ENCODE peak calls at places on chromosome 22, in nine cellular contexts. V is left ventricle myocardium inferior, D is nephron progenitor cell, N is glutamatergic neuron, B is ovary, E is astrocyte of the spinal cord, G is choroid plexus epithelial cell, T is MCF 10A, C is fibroblast of the aortic adventitia. I is an unnamed sample.

GRCh38 chr22:17974087-17974486 is 50.3 kb downstream of the MICAL3 start:
- DNase-seq in V (no peak), D (no peak), N (no peak), B (no peak), E (no peak), G (peak; percentile 49), T (peak; percentile 46), C (no peak), I (no peak)

GRCh38 chr22:46084943-46085830 is 65.1 kb upstream of the PPARA start:
- DNase-seq in V (peak; percentile 90), D (no peak), N (peak; percentile 10), B (no peak), E (peak; percentile 77), G (no peak), T (peak; percentile 92), C (peak; percentile 92), I (no peak)

GRCh38 chr22:26602127-26602526 is 12.2 kb upstream of the TPST2 start:
- DNase-seq in V (no peak), D (no peak), N (no peak), B (no peak), E (no peak), G (no peak), T (no peak), C (no peak), I (no peak)

GRCh38 chr22:26777402-26777801 is 120.0 kb downstream of the MIAT start:
- DNase-seq in V (no peak), D (no peak), N (no peak), B (no peak), E (no peak), G (no peak), T (no peak), C (peak; percentile 60), I (peak; percentile 89)

GRCh38 chr22:45678961-45679912 is 7.6 kb downstream of the ATXN10 start:
- DNase-seq in V (no peak), D (no peak), N (no peak), B (no peak), E (peak; percentile 80), G (no peak), T (peak; percentile 49), C (peak; percentile 70), I (no peak)

GRCh38 chr22:35611891-35612576 is 5.1 kb downstream of the MB start:
- DNase-seq in V (no peak), D (no peak), N (no peak), B (peak; percentile 10), E (no peak), G (no peak), T (no peak), C (no peak), I (no peak)

GRCh38 chr22:31347251-31348008 is 1.3 kb upstream of the PATZ1 start:
- DNase-seq in V (peak; percentile 68), D (peak; percentile 73), N (peak; percentile 69), B (peak; percentile 75), E (peak; percentile 71), G (peak; percentile 80), T (peak; percentile 80), C (peak; percentile 72), I (peak; percentile 81)

GRCh38 chr22:22021160-22021750 is 38.7 kb upstream of the TOP3B start:
- DNase-seq in V (no peak), D (no peak), N (no peak), B (no peak), E (no peak), G (no peak), T (no peak), C (no peak), I (no peak)

GRCh38 chr22:16960884-16961249 is 47.2 kb downstream of the GAB4 start:
- DNase-seq in V (no peak), D (no peak), N (no peak), B (no peak), E (no peak), G (no peak), T (no peak), C (no peak), I (no peak)

GRCh38 chr22:25120093-25120561 is 79.5 kb upstream of the CRYBB3 start:
- DNase-seq in V (no peak), D (no peak), N (no peak), B (no peak), E (no peak), G (no peak), T (no peak), C (no peak), I (peak; percentile 34)

GRCh38 chr22:36659762-36660509 is 43.6 kb downstream of the CACNG2 start:
- DNase-seq in V (peak; percentile 88), D (no peak), N (no peak), B (peak; percentile 50), E (peak; percentile 92), G (peak; percentile 88), T (peak; percentile 99), C (peak; percentile 86), I (peak; percentile 98)

GRCh38 chr22:38415046-38415445 is 40.0 kb downstream of the KCNJ4 start:
- DNase-seq in V (no peak), D (no peak), N (no peak), B (peak; percentile 8), E (no peak), G (no peak), T (no peak), C (no peak), I (peak; percentile 14)

GRCh38 chr22:27801197-27801615 is 350 bp downstream of the MN1 start:
- DNase-seq in V (peak; percentile 36), D (peak; percentile 65), N (peak; percentile 61), B (no peak), E (peak; percentile 39), G (peak; percentile 59), T (peak; percentile 34), C (no peak), I (peak; percentile 26)
- TF ChIP-seq CTCF in V (no peak), D (no peak), N (no peak), B (no peak), E (peak; percentile 3), G (peak; percentile 29), T (no peak), C (no peak), I (peak; percentile 8)

GRCh38 chr22:42584364-42584940 is 30.2 kb downstream of the POLDIP3 start:
- DNase-seq in V (no peak), D (no peak), N (no peak), B (no peak), E (no peak), G (no peak), T (no peak), C (no peak), I (no peak)
- TF ChIP-seq CTCF in V (no peak), D (no peak), N (no peak), B (no peak), E (no peak), G (no peak), T (no peak), C (no peak), I (no peak)

DNA sequence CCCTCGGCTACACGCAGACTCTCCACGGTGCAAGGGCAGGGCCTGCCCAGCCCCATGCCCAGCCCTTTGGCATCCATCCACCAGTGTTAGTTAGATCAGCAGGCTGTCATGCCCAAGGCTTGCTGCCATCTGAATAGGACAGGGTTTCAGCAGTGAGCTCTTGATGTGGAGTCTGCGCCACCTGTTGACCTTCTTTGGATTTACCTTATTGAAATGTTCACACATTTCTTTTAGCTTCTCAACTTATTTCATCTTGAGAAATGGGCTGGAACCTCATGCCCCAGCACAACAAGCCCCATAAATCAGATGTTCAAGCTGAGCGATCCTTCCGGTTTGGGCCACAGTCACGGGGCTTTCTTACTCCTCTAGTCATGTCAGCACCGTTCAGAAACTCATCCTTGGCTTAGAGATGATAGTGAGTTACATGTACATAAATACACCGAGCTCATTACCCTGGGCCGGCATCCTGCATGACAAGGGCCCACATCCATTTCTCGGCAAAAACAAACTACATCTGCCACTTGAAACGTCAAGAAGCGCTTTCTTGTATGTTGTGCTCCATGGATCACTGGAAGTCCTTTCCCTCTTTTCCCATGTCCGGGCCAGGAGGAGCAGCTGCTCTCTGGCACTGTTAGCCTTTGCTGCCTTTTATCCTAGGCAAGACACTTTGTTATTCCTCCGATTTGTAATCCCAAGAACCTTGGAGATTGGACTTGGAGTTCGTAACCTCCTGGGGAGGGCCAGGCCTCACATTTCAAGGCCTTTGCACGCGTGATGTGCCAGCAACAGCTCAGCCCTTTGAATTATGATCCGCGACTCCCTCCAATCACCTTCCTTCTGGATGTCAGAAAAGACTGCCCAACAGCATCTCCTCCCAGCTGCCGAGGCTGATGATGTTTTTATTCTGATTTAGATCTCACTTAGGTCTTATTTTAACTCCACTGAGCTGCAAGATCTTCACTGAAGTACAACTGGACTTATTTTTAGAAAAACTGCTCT is 61.9 kb downstream of the PARVB start:
- DNase-seq in V (peak; percentile 81), D (peak; percentile 41), N (no peak), B (peak; percentile 72), E (peak; percentile 64), G (peak; percentile 69), T (peak; percentile 88), C (peak; percentile 92), I (peak; percentile 93)
- TF ChIP-seq CTCF in V (peak; percentile 67), D (peak; percentile 31), N (no peak), B (peak; percentile 17), E (peak; percentile 49), G (peak; percentile 59), T (peak; percentile 60), C (peak; percentile 43), I (peak; percentile 72)

GRCh38 chr22:50624347-50625130 is 3.4 kb downstream of the ARSA start:
- DNase-seq in V (no peak), D (no peak), N (no peak), B (no peak), E (no peak), G (no peak), T (no peak), C (no peak), I (peak; percentile 21)

GRCh38 chr22:50620861-50621490 is 7.0 kb downstream of the ARSA start:
- DNase-seq in V (no peak), D (no peak), N (no peak), B (no peak), E (peak; percentile 7), G (peak; percentile 19), T (peak; percentile 17), C (no peak), I (no peak)

GRCh38 chr22:50622723-50623327 is 5.1 kb downstream of the ARSA start:
- DNase-seq in V (no peak), D (no peak), N (no peak), B (no peak), E (no peak), G (no peak), T (peak; percentile 74), C (no peak), I (no peak)

GRCh38 chr22:50621491-50621880 is 6.5 kb downstream of the ARSA start:
- DNase-seq in V (no peak), D (no peak), N (no peak), B (no peak), E (no peak), G (no peak), T (peak; percentile 33), C (no peak), I (no peak)

DNA sequence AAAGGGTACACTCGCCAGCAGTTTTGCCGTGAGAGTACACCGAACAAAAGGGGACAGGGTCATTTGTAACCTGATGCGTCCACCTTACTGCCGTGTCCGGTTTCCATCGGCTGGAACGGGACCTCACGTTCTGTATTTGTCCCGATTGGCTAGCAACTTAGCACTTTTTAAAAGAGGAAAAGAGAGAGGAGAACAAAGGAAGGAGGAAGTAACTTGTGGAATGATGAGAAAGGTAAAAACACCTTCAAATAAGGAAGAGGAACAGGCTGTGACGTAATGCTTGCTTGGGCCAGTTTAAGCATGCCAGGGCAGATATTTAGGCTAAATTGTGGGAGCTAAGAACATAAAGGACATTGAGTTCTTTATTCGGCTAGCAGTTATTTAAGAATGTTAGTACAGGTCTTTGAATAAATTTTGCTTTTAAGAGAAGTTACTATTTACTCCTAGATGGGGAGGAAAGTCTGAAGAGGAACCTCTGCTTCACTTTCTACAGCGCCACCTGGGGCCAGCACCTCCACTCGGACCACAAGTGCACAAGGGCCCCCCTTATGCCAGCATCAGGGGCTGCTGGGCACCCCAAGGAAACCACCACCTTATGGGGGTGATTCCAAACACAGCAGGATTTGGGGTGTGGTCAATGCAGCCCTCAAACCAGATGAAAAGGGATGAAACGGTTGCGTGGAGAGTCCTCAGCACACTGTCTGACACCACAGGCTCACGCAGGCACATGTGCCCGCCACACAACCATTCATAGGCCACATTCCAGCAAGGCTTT is 5.8 kb downstream of the ARSA start:
- DNase-seq in V (no peak), D (no peak), N (no peak), B (no peak), E (no peak), G (no peak), T (peak; percentile 41), C (no peak), I (no peak)
- TF ChIP-seq CTCF in V (no peak), D (no peak), N (no peak), B (no peak), E (peak; percentile 29), G (peak; percentile 33), T (no peak), C (no peak), I (no peak)